ENCODE peak calls at places on chromosomes 1 and 21, in seven cellular contexts. C is NCI-H774, Z is RWPE1, L is neuronal stem cell, T is EL, O is adrenal gland, Q is HFF-Myc. H is an unnamed sample.

GRCh38 chr1:209810783-209811182 is 4.8 kb upstream of the IRF6 start:
- DNase-seq in C (no peak), Z (no peak), L (no peak), T (no peak), O (no peak), Q (no peak), H (no peak)

GRCh38 chr1:84810343-84810742 is 82.7 kb downstream of the LPAR3 start:
- DNase-seq in C (no peak), Z (no peak), L (no peak), T (no peak), O (no peak), Q (no peak), H (no peak)

GRCh38 chr1:30903343-30904034 is 5.1 kb downstream of the SDC3 start:
- DNase-seq in C (no peak), Z (no peak), L (no peak), T (no peak), O (peak), Q (no peak), H (no peak)

GRCh38 chr1:164648211-164649080 is 89.5 kb downstream of the PBX1 start:
- DNase-seq in C (no peak), Z (peak), L (no peak), T (no peak), O (no peak), Q (no peak), H (no peak)

GRCh38 chr1:99758073-99758511 is 8.3 kb downstream of the FRRS1 start:
- DNase-seq in C (no peak), Z (no peak), L (no peak), T (no peak), O (no peak), Q (no peak), H (no peak)

GRCh38 chr1:27966402-27967105 is 6.8 kb downstream of the XKR8 start:
- DNase-seq in C (no peak), Z (peak), L (no peak), T (no peak), O (no peak), Q (no peak), H (peak)

GRCh38 chr1:98057236-98057635 is 136.4 kb upstream of the DPYD start:
- DNase-seq in C (no peak), Z (no peak), L (no peak), T (no peak), O (no peak), Q (no peak), H (no peak)

GRCh38 chr1:38805036-38805435 is 54.5 kb downstream of the RRAGC start:
- DNase-seq in C (no peak), Z (no peak), L (no peak), T (no peak), O (no peak), Q (no peak), H (no peak)

GRCh38 chr1:51234721-51235425 is 1.2 kb upstream of the RNF11 start:
- DNase-seq in C (peak), Z (no peak), L (no peak), T (peak), O (peak), Q (no peak), H (no peak)

GRCh38 chr1:167707942-167708341 is 13.8 kb upstream of the MPZL1 start:
- DNase-seq in C (no peak), Z (peak), L (no peak), T (no peak), O (no peak), Q (no peak), H (no peak)

GRCh38 chr21:8992731-8993174 is 1528.6 kb upstream of the TPTE start:
- DNase-seq in C (no peak), Z (no peak), L (no peak), T (no peak), O (no peak), Q (no peak), H (no peak)

GRCh38 chr21:31107151-31107785 is 69.0 kb upstream of the KRTAP19-8 start:
- DNase-seq in C (no peak), Z (no peak), L (no peak), T (no peak), O (no peak), Q (no peak), H (no peak)

GRCh38 chr1:205449750-205450443 is 5.9 kb downstream of the BLACAT1 start:
- DNase-seq in C (no peak), Z (peak), L (no peak), T (peak), O (peak), Q (no peak), H (peak)

GRCh38 chr1:118970451-118970850 is 17.7 kb downstream of the TBX15 start:
- DNase-seq in C (no peak), Z (no peak), L (no peak), T (no peak), O (no peak), Q (no peak), H (no peak)

GRCh38 chr1:202349263-202349928 is 897 bp downstream of the PPP1R12B start:
- DNase-seq in C (no peak), Z (no peak), L (no peak), T (no peak), O (peak), Q (no peak), H (no peak)

GRCh38 chr1:75134939-75135828 is 996 bp downstream of the LHX8 start:
- DNase-seq in C (peak), Z (no peak), L (peak), T (no peak), O (no peak), Q (no peak), H (no peak)

GRCh38 chr1:85464497-85465098 is 361 bp downstream of the DDAH1 start:
- DNase-seq in C (peak), Z (peak), L (peak), T (peak), O (peak), Q (no peak), H (peak)

GRCh38 chr21:33023574-33024277 is 2.0 kb upstream of the OLIG2 start:
- DNase-seq in C (no peak), Z (no peak), L (no peak), T (no peak), O (no peak), Q (no peak), H (no peak)

GRCh38 chr1:158112994-158113758 is 67.5 kb upstream of the CD1D start:
- DNase-seq in C (no peak), Z (peak), L (peak), T (peak), O (no peak), Q (no peak), H (no peak)

GRCh38 chr1:39509360-39510009 is 18.0 kb downstream of the BMP8A start:
- DNase-seq in C (no peak), Z (no peak), L (no peak), T (peak), O (no peak), Q (no peak), H (no peak)

H was measured in H54.